ENCODE peak calls at places on chromosomes 13 and 19, in four cellular contexts. O is neural progenitor cell, D is endothelial cell of umbilical vein, P is PC-3. S is an unnamed sample. For H3K4me1 and H3K36me3, the result is how much of the 10 kb centered on the place peaks cover.

GRCh38 chr13:74768521-74769090 is 634.4 kb upstream of the KLF12 start:
- DNase-seq in O (no peak), D (no peak), P (no peak), S (no peak)

GRCh38 chr13:61086052-61086451 is 329.6 kb downstream of the PCDH20 start:
- DNase-seq in O (no peak), D (no peak), P (no peak), S (no peak)

GRCh38 chr19:39200818-39201145 is 3.3 kb downstream of the SYCN start:
- DNase-seq in O (no peak), D (no peak), P (no peak), S (no peak)

GRCh38 chr13:81916471-81916870 is 1575.5 kb upstream of the SPRY2 start:
- DNase-seq in O (no peak), D (no peak), P (peak), S (no peak)

GRCh38 chr13:109836629-109837607 is 50.5 kb upstream of the IRS2 start:
- DNase-seq in O (no peak), D (no peak), P (no peak), S (no peak)

GRCh38 chr13:109148243-109148642 is 518.8 kb downstream of the MYO16 start:
- DNase-seq in O (no peak), D (no peak), P (peak), S (no peak)

GRCh38 chr19:10848208-10848843 is at the start of gene C19orf38:
- DNase-seq in O (no peak), D (no peak), P (no peak), S (no peak)

GRCh38 chr19:4445963-4446668 is 11.5 kb downstream of the UBXN6 start:
- DNase-seq in O (no peak), D (no peak), P (no peak), S (no peak)

GRCh38 chr13:74450976-74451375 is 316.8 kb upstream of the KLF12 start:
- DNase-seq in O (no peak), D (no peak), P (no peak), S (no peak)

GRCh38 chr13:45339867-45340266 is 1.1 kb downstream of the TPT1 start:
- DNase-seq in O (no peak), D (no peak), P (no peak), S (no peak)

GRCh38 chr13:92362717-92363116 is 863.9 kb upstream of the GPC6 start:
- DNase-seq in O (peak), D (no peak), P (no peak), S (no peak)

GRCh38 chr13:40770934-40771618 is at the start of gene MRPS31:
- DNase-seq in O (peak), D (peak), P (peak), S (peak)

GRCh38 chr13:103539265-103539664 is 473.0 kb upstream of the SLC10A2 start:
- DNase-seq in O (peak), D (no peak), P (no peak), S (no peak)

GRCh38 chr13:31824705-31825512 is 85.6 kb downstream of the RXFP2 start:
- DNase-seq in O (no peak), D (no peak), P (peak), S (peak)

GRCh38 chr19:57830071-57830602 is at the start of gene ZNF587B:
- DNase-seq in O (peak), D (peak), P (peak), S (peak)

GRCh38 chr19:18397242-18398202 is at the start of gene LRRC25:
- DNase-seq in O (peak), D (no peak), P (no peak), S (no peak)
- H3K4me1 ChIP-seq in O (under half), D (under half), P (under half), S (under half)

GRCh38 chr13:99982021-99982740 is 597 bp downstream of the ZIC2 start:
- DNase-seq in O (peak), D (no peak), P (no peak), S (peak)
- TF ChIP-seq EZH2 in O (no peak), D (peak), P (peak), S (no peak)

DNA sequence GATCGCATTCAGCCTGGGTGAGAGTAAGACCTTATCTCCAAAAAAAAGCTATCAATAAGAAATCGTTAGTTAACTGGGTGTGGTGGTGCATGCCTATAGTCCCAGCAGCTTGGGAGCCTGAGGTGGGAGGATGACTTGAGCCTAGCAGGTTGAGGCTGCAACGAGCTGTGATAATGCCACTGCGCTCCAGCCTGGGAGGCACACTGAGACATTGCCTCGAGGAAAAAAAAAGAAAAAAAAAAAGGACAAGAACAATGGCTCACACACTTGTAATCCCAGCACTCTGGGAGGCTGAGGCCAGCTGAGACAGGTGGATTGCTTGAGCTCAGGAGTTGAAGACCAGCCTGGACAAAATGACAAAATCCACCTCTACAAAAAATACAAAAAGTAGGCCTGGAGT is 16.1 kb downstream of the PSPC1 start:
- DNase-seq in O (peak), D (no peak), P (no peak), S (no peak)
- H3K36me3 ChIP-seq in O (under half), D (under half), P (half or more), S (half or more)

DNA sequence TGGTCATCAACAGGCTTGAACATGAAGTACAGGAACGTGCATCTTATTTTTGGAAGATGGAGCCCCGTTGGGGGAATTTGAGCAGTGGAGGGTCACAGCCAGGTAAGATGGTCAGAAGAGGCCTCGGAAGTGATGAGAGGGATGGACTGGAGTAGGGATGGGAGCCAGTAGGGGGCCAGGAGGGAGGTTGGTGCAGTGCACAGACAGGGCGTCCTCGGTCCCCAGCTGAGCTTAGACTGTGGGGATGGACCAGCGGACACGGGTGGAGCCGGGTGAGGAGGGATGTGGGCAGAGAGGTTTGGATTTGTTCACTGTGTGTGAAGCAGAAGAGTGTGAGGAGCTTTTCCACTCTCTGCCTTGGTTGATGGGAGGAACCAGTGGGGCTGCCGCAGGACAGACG is 10.6 kb downstream of the RPS9 start:
- DNase-seq in O (no peak), D (no peak), P (no peak), S (no peak)
- H3K4me1 ChIP-seq in O (under half), D (under half), P (under half), S (under half)

DNA sequence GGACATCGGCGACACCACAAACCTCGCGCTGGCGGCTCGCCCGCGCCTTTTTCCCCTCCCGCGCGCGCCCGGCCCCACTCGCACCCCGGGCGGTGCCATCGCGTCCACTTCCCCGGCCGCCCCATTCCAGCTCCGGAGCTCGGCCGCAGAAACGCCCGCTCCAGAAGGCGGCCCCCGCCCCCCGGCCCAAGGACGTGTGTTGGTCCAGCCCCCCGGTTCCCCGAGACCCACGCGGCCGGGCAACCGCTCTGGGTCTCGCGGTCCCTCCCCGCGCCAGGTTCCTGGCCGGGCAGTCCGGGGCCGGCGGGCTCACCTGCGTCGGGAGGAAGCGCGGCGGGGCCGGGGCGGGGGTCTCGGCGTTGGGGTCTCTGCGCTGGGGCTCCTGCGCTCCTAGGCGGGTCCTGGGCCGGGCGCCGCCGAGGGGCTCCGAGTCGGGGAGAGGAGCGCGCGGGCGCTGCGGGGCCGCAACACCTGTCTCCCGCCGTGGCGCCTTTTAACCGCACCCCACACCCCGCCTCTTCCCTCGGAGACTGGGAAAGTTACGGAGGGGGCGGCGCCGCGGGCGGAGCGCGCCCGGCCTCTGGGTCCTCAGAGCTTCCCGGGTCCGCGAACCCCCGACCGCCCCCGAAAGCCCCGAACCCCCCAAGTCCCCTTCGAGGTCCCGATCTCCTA is at the start of gene GJB2:
- DNase-seq in O (peak), D (no peak), P (peak), S (no peak)
- TF ChIP-seq EZH2 in O (peak), D (peak), P (no peak), S (peak)

S was measured in A673.